ENCODE peak calls at places on chromosome 13, in nine cellular contexts. E is NCI-H2081 treated with DMSO at 0.1 percent for 48 hours; Y is EL; F is fibroblast of lung; R is AG09319; W is amniotic stem cell; D is NCI-H1694 treated with DMSO at 0.1 percent for 48 hours; V is stimulated activated CD8-positive, alpha-beta memory T cell treated with anti-CD3 and anti-CD28 coated beads, Interleukin-7, amount 100 ng/mL, for 48 hours; C is CMK. O is an unnamed sample.

GRCh38 chr13:95676100-95676774 is 702 bp upstream of the DNAJC3 start:
- DNase-seq in E (no peak), Y (peak; percentile 42), F (peak; percentile 27), R (no peak), W (no peak), D (no peak), V (no peak), C (no peak), O (peak; percentile 66)

GRCh38 chr13:50214514-50214913 is 199.3 kb downstream of the KCNRG start:
- DNase-seq in E (no peak), Y (no peak), F (no peak), R (no peak), W (no peak), D (no peak), V (no peak), C (no peak), O (no peak)

GRCh38 chr13:93289047-93289446 is 62.4 kb downstream of the GPC6 start:
- DNase-seq in E (no peak), Y (no peak), F (no peak), R (no peak), W (no peak), D (no peak), V (no peak), C (no peak), O (no peak)

GRCh38 chr13:98528663-98529064 is 48.2 kb downstream of the STK24 start:
- DNase-seq in E (no peak), Y (no peak), F (peak; percentile 43), R (no peak), W (no peak), D (no peak), V (no peak), C (no peak), O (no peak)

GRCh38 chr13:36512771-36513170 is 80.5 kb downstream of the CCNA1 start:
- DNase-seq in E (no peak), Y (no peak), F (no peak), R (no peak), W (no peak), D (no peak), V (no peak), C (no peak), O (no peak)

GRCh38 chr13:94239135-94239534 is 240.3 kb downstream of the DCT start:
- DNase-seq in E (no peak), Y (peak; percentile 70), F (peak; percentile 26), R (no peak), W (no peak), D (no peak), V (no peak), C (no peak), O (peak; percentile 54)

GRCh38 chr13:109389892-109390345 is 396.5 kb downstream of the IRS2 start:
- DNase-seq in E (no peak), Y (no peak), F (peak; percentile 87), R (no peak), W (no peak), D (no peak), V (no peak), C (no peak), O (peak; percentile 21)

GRCh38 chr13:113425931-113426590 is 27.2 kb downstream of the ADPRHL1 start:
- DNase-seq in E (no peak), Y (no peak), F (peak; percentile 39), R (no peak), W (no peak), D (no peak), V (no peak), C (no peak), O (no peak)

GRCh38 chr13:86193281-86193680 is 394.1 kb upstream of the SLITRK6 start:
- DNase-seq in E (no peak), Y (no peak), F (peak; percentile 4), R (no peak), W (no peak), D (no peak), V (no peak), C (no peak), O (no peak)

GRCh38 chr13:51840141-51840540 is 4.8 kb downstream of the TMEM272 start:
- DNase-seq in E (no peak), Y (no peak), F (no peak), R (no peak), W (no peak), D (no peak), V (no peak), C (no peak), O (no peak)

GRCh38 chr13:112341976-112342735 is 34.0 kb upstream of the SPACA7 start:
- DNase-seq in E (no peak), Y (no peak), F (no peak), R (no peak), W (no peak), D (no peak), V (no peak), C (no peak), O (no peak)

GRCh38 chr13:75410207-75410606 is 71.8 kb downstream of the TBC1D4 start:
- DNase-seq in E (no peak), Y (no peak), F (no peak), R (no peak), W (no peak), D (no peak), V (no peak), C (no peak), O (no peak)

GRCh38 chr13:48775804-48776203 is 122.1 kb downstream of the CYSLTR2 start:
- DNase-seq in E (no peak), Y (peak; percentile 98), F (peak; percentile 91), R (peak; percentile 49), W (peak; percentile 66), D (no peak), V (no peak), C (no peak), O (peak; percentile 86)

GRCh38 chr13:22081430-22081829 is 410.6 kb downstream of the FGF9 start:
- DNase-seq in E (no peak), Y (no peak), F (no peak), R (no peak), W (no peak), D (no peak), V (no peak), C (no peak), O (no peak)

GRCh38 chr13:46031581-46032263 is 20.8 kb downstream of the ZC3H13 start:
- DNase-seq in E (no peak), Y (no peak), F (peak; percentile 91), R (no peak), W (no peak), D (no peak), V (no peak), C (no peak), O (no peak)

GRCh38 chr13:113258655-113259054 is 38.4 kb upstream of the LAMP1 start:
- DNase-seq in E (no peak), Y (no peak), F (no peak), R (no peak), W (no peak), D (no peak), V (no peak), C (no peak), O (no peak)

GRCh38 chr13:62678039-62678438 is 1262.4 kb upstream of the PCDH20 start:
- DNase-seq in E (no peak), Y (no peak), F (peak; percentile 7), R (no peak), W (no peak), D (no peak), V (no peak), C (no peak), O (no peak)

GRCh38 chr13:55410398-55411330 is 1730.1 kb upstream of the PRR20A start:
- DNase-seq in E (no peak), Y (no peak), F (no peak), R (no peak), W (no peak), D (no peak), V (no peak), C (no peak), O (no peak)

GRCh38 chr13:113796948-113797676 is 38.1 kb downstream of the TMEM255B start:
- DNase-seq in E (no peak), Y (no peak), F (no peak), R (no peak), W (no peak), D (no peak), V (no peak), C (no peak), O (no peak)

GRCh38 chr13:111610077-111610476 is 289.6 kb downstream of the TEX29 start:
- DNase-seq in E (no peak), Y (no peak), F (no peak), R (no peak), W (no peak), D (no peak), V (no peak), C (peak; percentile 4), O (no peak)

GRCh38 chr13:30529085-30529815 is 63.5 kb upstream of the HMGB1 start:
- DNase-seq in E (no peak), Y (no peak), F (peak; percentile 6), R (no peak), W (no peak), D (no peak), V (no peak), C (no peak), O (no peak)

GRCh38 chr13:19952850-19953249 is 5.7 kb upstream of the ZMYM2 start:
- DNase-seq in E (no peak), Y (no peak), F (no peak), R (no peak), W (no peak), D (no peak), V (no peak), C (no peak), O (peak; percentile 70)

GRCh38 chr13:113660066-113660465 is 2.1 kb upstream of the ATP4B start:
- DNase-seq in E (no peak), Y (no peak), F (no peak), R (no peak), W (no peak), D (no peak), V (no peak), C (no peak), O (no peak)

GRCh38 chr13:113125506-113126264 is 3.1 kb downstream of the F10 start:
- DNase-seq in E (no peak), Y (no peak), F (no peak), R (no peak), W (no peak), D (no peak), V (no peak), C (no peak), O (no peak)

O was measured in mammary epithelial cell.